ENCODE peak calls at places on chromosomes 16 and 17, in ten cellular contexts. R, Q, E, F, W, D, B, N, S and O are unnamed samples.

GRCh38 chr17:9350083-9350482 is 225.5 kb downstream of the STX8 start:
- DNase-seq in W (no peak), N (peak; percentile 90), D (peak; percentile 92), F (no peak), E (no peak), B (peak; percentile 78), S (no peak), Q (no peak), R (no peak), O (no peak)

GRCh38 chr17:8159459-8160223 is 3.1 kb downstream of the VAMP2 start:
- DNase-seq in E (no peak), R (peak; percentile 12), D (no peak), F (peak; percentile 49), Q (no peak), B (no peak), W (no peak), N (no peak), S (no peak), O (peak; percentile 64)

GRCh38 chr17:69062860-69063621 is 2.3 kb upstream of the ABCA9 start:
- DNase-seq in F (no peak), R (no peak), W (no peak), N (no peak), D (no peak), E (no peak), Q (no peak), B (no peak), S (no peak), O (no peak)

GRCh38 chr17:34406196-34406595 is 43.2 kb upstream of the CCL1 start:
- DNase-seq in W (no peak), R (no peak), Q (no peak), F (no peak), B (no peak), S (no peak), N (no peak), E (no peak), D (no peak), O (no peak)

GRCh38 chr17:67443931-67444597 is 67.0 kb downstream of the PITPNC1 start:
- DNase-seq in Q (no peak), D (peak; percentile 75), F (no peak), W (no peak), S (peak; percentile 87), R (peak; percentile 20), E (peak; percentile 82), B (peak; percentile 18), N (peak; percentile 53), O (peak; percentile 80)

GRCh38 chr16:25009822-25010221 is 5.3 kb downstream of the ARHGAP17 start:
- DNase-seq in F (no peak), R (no peak), N (peak; percentile 48), D (peak; percentile 39), S (peak; percentile 67), W (no peak), E (no peak), B (no peak), Q (no peak), O (no peak)

GRCh38 chr17:82177276-82177675 is 35.4 kb downstream of the CCDC57 start:
- DNase-seq in F (peak; percentile 15), B (no peak), E (no peak), W (no peak), R (no peak), D (no peak), Q (no peak), S (no peak), N (no peak), O (no peak)

GRCh38 chr16:53509906-53510703 is 7.1 kb upstream of the AKTIP start:
- DNase-seq in E (peak; percentile 77), S (peak; percentile 74), B (no peak), F (peak; percentile 86), N (peak; percentile 82), W (peak; percentile 80), Q (peak; percentile 72), R (peak; percentile 54), D (peak; percentile 71), O (peak; percentile 83)

GRCh38 chr17:46943511-46944393 is 20.8 kb downstream of the GOSR2 start:
- DNase-seq in F (peak; percentile 64), B (no peak), S (peak; percentile 18), E (peak; percentile 48), W (no peak), R (no peak), D (peak; percentile 17), Q (no peak), N (peak; percentile 38), O (peak; percentile 77)

GRCh38 chr17:57943140-57943539 is 12.1 kb downstream of the CUEDC1 start:
- DNase-seq in B (peak; percentile 74), D (no peak), F (no peak), N (no peak), S (no peak), W (no peak), E (no peak), Q (no peak), R (no peak), O (no peak)

GRCh38 chr16:3646348-3646920 is 8.1 kb upstream of the DNASE1 start:
- DNase-seq in N (no peak), E (no peak), R (no peak), D (no peak), S (no peak), W (peak; percentile 31), Q (no peak), B (no peak), F (peak; percentile 73), O (peak; percentile 57)

GRCh38 chr17:66865151-66865550 is 30.2 kb downstream of the CACNG5 start:
- DNase-seq in N (no peak), E (no peak), Q (no peak), B (no peak), F (no peak), W (no peak), D (peak; percentile 11), S (no peak), R (no peak), O (no peak)

GRCh38 chr17:6512552-6512951 is 43.8 kb downstream of the PITPNM3 start:
- DNase-seq in R (no peak), W (no peak), D (no peak), S (no peak), E (no peak), N (no peak), B (no peak), Q (no peak), F (no peak), O (no peak)

DNA sequence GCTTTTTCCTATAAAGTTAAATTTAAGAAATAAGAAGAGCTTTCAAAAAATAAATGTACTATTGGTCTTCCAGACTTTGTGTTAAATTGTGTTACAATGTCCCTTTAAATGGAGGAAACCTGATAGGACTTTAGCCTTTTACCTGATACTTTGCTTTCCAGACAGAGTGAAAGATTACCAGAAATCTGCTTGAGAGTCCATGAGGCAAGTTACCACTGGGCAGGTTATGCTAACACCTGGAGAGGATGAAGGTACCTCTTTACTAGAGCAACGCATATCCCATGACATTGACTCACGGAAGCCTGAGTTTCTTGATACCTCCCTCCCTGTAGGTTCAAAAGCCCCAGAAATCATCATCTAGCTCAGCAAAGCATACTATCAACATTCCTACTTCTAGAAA is 143.9 kb upstream of the C17orf78 start:
- DNase-seq in N (no peak), D (no peak), S (no peak), Q (no peak), R (no peak), B (no peak), W (no peak), F (no peak), E (no peak), O (no peak)
- H3K36me3 ChIP-seq in N (peaks cover 10% of the 10 kb centered on the region), D (peaks cover 4% of the 10 kb centered on the region), S (no peaks in the 10 kb centered on the region), Q (peaks cover 24% of the 10 kb centered on the region), R (peaks cover 79% of the 10 kb centered on the region), B (no peaks in the 10 kb centered on the region), W (peaks cover 59% of the 10 kb centered on the region), F (peaks cover 4% of the 10 kb centered on the region), E (peaks cover 46% of the 10 kb centered on the region), O (peaks cover 10% of the 10 kb centered on the region)

DNA sequence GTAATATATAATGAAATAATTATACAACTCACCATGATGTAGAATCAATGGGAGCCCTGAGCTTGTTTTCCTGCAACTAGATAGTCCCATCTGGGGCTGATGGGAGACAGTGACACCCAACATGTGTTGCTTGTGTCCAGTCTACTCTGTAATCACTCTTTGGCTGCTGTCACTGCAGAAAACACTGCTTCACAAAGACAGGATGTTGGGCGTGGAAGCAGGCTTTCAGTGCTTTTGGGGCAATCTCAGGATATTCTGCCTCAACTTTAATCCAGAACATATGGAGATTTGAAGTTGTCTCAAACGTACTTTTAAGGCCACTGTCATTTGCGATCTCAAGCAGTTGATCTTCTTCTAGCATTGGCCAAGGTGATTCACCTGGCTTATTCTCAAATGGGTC is 94.9 kb downstream of the CYTH1 start:
- DNase-seq in E (no peak), N (no peak), W (no peak), Q (no peak), D (no peak), S (no peak), R (no peak), B (no peak), F (no peak), O (no peak)
- H3K36me3 ChIP-seq in E (peaks cover 31% of the 10 kb centered on the region), N (peaks cover 3% of the 10 kb centered on the region), W (peaks cover 56% of the 10 kb centered on the region), Q (peaks cover 40% of the 10 kb centered on the region), D (no peaks in the 10 kb centered on the region), S (no peaks in the 10 kb centered on the region), R (peaks cover 88% of the 10 kb centered on the region), B (no peaks in the 10 kb centered on the region), F (peaks cover 33% of the 10 kb centered on the region), O (peaks cover 12% of the 10 kb centered on the region)

DNA sequence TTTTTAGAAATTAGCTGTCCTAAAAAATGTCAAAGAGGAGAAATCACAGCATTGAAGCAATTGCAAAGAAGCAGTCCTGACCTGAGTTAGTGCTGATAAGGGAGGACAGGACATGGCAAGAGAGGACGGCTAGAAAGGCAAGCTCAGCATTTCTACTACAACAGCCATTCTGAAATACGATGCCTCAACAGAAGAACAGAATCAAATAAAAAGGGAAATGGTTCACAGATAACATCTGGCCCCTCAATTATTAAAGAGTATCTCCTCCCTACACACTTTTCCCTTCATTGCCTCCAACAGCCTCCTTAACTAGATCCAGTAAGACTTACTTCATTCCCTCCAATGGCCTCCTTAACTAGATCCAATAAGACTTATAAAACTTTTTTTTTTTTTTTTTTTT is 18.2 kb downstream of the VPS53 start:
- DNase-seq in W (no peak), B (no peak), R (no peak), Q (no peak), S (peak; percentile 15), F (no peak), E (peak; percentile 27), N (no peak), D (no peak), O (no peak)
- H3K36me3 ChIP-seq in W (peaks cover 69% of the 10 kb centered on the region), B (peaks cover 6% of the 10 kb centered on the region), R (peaks cover 73% of the 10 kb centered on the region), Q (peaks cover 46% of the 10 kb centered on the region), S (peaks cover 21% of the 10 kb centered on the region), F (peaks cover 26% of the 10 kb centered on the region), E (peaks cover 6% of the 10 kb centered on the region), N (peaks cover 12% of the 10 kb centered on the region), D (peaks cover 8% of the 10 kb centered on the region), O (no peaks in the 10 kb centered on the region)

GRCh38 chr16:8804313-8804712 is 6.7 kb downstream of the PMM2 start:
- DNase-seq in R (no peak), W (no peak), E (no peak), Q (no peak), F (no peak), S (no peak), D (no peak), N (no peak), B (no peak), O (no peak)
- H3K36me3 ChIP-seq in R (peaks cover 88% of the 10 kb centered on the region), W (peaks cover 76% of the 10 kb centered on the region), E (peaks cover 91% of the 10 kb centered on the region), Q (peaks cover 68% of the 10 kb centered on the region), F (peaks cover 40% of the 10 kb centered on the region), S (peaks cover 78% of the 10 kb centered on the region), D (peaks cover 19% of the 10 kb centered on the region), N (peaks cover 59% of the 10 kb centered on the region), B (peaks cover 29% of the 10 kb centered on the region), O (peaks cover 42% of the 10 kb centered on the region)